ENCODE peak calls at places on chromosomes 13 and 19, in nine cellular contexts. M is hypothalamus; U is IMR-90; T is colonic mucosa; K is NCI-H146; C is T-helper 9 cell; B is WTC11; S is activated CD4-positive, alpha-beta T cell treated with anti-CD3 and anti-CD28 coated beads for 48 hours; W is activated CD8-positive, alpha-beta T cell treated with anti-CD3 and anti-CD28 coated beads, Interleukin-2, amount 10 ng/mL, durations not matched to agents 7 days and 5 days. O is an unnamed sample.

GRCh38 chr13:30880151-30880551 is 25.9 kb upstream of the MEDAG start:
- DNase-seq in M (no peak), U (peak; percentile 66), T (no peak), K (no peak), C (no peak), B (no peak), S (no peak), W (no peak), O (peak; percentile 66)

GRCh38 chr13:44171151-44171550 is 202.5 kb upstream of the SERP2 start:
- DNase-seq in M (no peak), U (no peak), T (no peak), K (no peak), C (no peak), B (no peak), S (no peak), W (no peak), O (no peak)

GRCh38 chr13:43804461-43805070 is 17.8 kb upstream of the ENOX1 start:
- DNase-seq in M (no peak), U (peak; percentile 78), T (peak; percentile 24), K (peak; percentile 67), C (no peak), B (no peak), S (no peak), W (peak; percentile 26), O (peak; percentile 70)

GRCh38 chr19:6711605-6712004 is 8.8 kb downstream of the C3 start:
- DNase-seq in M (no peak), U (no peak), T (no peak), K (no peak), C (no peak), B (no peak), S (no peak), W (no peak), O (no peak)

GRCh38 chr13:67366533-67366932 is 136.4 kb upstream of the PCDH9 start:
- DNase-seq in M (no peak), U (peak; percentile 50), T (no peak), K (no peak), C (no peak), B (no peak), S (no peak), W (no peak), O (peak; percentile 49)

GRCh38 chr13:46632171-46632570 is 79.2 kb downstream of the LRCH1 start:
- DNase-seq in M (no peak), U (no peak), T (no peak), K (no peak), C (no peak), B (no peak), S (no peak), W (no peak), O (no peak)

GRCh38 chr13:39259371-39259770 is 221.1 kb downstream of the NHLRC3 start:
- DNase-seq in M (no peak), U (no peak), T (no peak), K (no peak), C (no peak), B (no peak), S (peak; percentile 32), W (no peak), O (no peak)

GRCh38 chr13:98307392-98307743 is 130.3 kb upstream of the RNF113B start:
- DNase-seq in M (no peak), U (no peak), T (no peak), K (no peak), C (no peak), B (no peak), S (no peak), W (no peak), O (no peak)

GRCh38 chr13:39257642-39258041 is 219.4 kb downstream of the NHLRC3 start:
- DNase-seq in M (no peak), U (no peak), T (no peak), K (no peak), C (no peak), B (no peak), S (no peak), W (no peak), O (no peak)

GRCh38 chr13:79128158-79128557 is 277.9 kb downstream of the RBM26 start:
- DNase-seq in M (no peak), U (peak; percentile 18), T (no peak), K (no peak), C (no peak), B (no peak), S (no peak), W (no peak), O (peak; percentile 89)

GRCh38 chr13:100156786-100157185 is 67.9 kb downstream of the PCCA start:
- DNase-seq in M (no peak), U (no peak), T (no peak), K (peak; percentile 37), C (no peak), B (no peak), S (no peak), W (no peak), O (peak; percentile 78)

GRCh38 chr13:43783820-43784219 is 3.0 kb downstream of the ENOX1 start:
- DNase-seq in M (no peak), U (peak; percentile 8), T (no peak), K (peak; percentile 84), C (no peak), B (no peak), S (no peak), W (no peak), O (peak; percentile 53)

GRCh38 chr19:53381376-53381775 is 13.6 kb upstream of the ZNF765 start:
- DNase-seq in M (no peak), U (no peak), T (no peak), K (no peak), C (no peak), B (no peak), S (no peak), W (no peak), O (no peak)

GRCh38 chr13:95300625-95301134 is 571 bp downstream of the ABCC4 start:
- DNase-seq in M (peak; percentile 65), U (peak; percentile 67), T (peak; percentile 61), K (peak; percentile 67), C (peak; percentile 24), B (peak; percentile 50), S (peak; percentile 60), W (peak; percentile 64), O (peak; percentile 11)

GRCh38 chr19:58096884-58097283 is 1.1 kb downstream of the ZSCAN18 start:
- DNase-seq in M (no peak), U (no peak), T (no peak), K (no peak), C (no peak), B (no peak), S (no peak), W (no peak), O (no peak)

GRCh38 chr19:1616396-1616795 is 11.1 kb upstream of the UQCR11 start:
- DNase-seq in M (no peak), U (no peak), T (no peak), K (no peak), C (no peak), B (no peak), S (no peak), W (no peak), O (peak; percentile 78)

GRCh38 chr13:35210234-35210633 is 266.3 kb downstream of the MAB21L1 start:
- DNase-seq in M (no peak), U (no peak), T (no peak), K (no peak), C (no peak), B (no peak), S (no peak), W (no peak), O (no peak)

GRCh38 chr13:57063007-57063406 is 77.7 kb upstream of the PRR20A start:
- DNase-seq in M (no peak), U (no peak), T (no peak), K (no peak), C (no peak), B (no peak), S (no peak), W (no peak), O (no peak)

GRCh38 chr19:29680447-29680846 is 15.2 kb downstream of the PLEKHF1 start:
- DNase-seq in M (peak; percentile 36), U (no peak), T (peak; percentile 65), K (no peak), C (peak; percentile 81), B (no peak), S (peak; percentile 89), W (peak; percentile 91), O (no peak)

GRCh38 chr13:89375839-89376238 is 1704.7 kb downstream of the SLITRK5 start:
- DNase-seq in M (no peak), U (peak; percentile 63), T (no peak), K (no peak), C (no peak), B (no peak), S (no peak), W (no peak), O (peak; percentile 34)

GRCh38 chr13:33186851-33187250 is 98.7 kb downstream of the STARD13 start:
- DNase-seq in M (no peak), U (peak; percentile 89), T (no peak), K (no peak), C (no peak), B (no peak), S (no peak), W (no peak), O (peak; percentile 70)

GRCh38 chr13:51861728-51862300 is at the start of gene CCDC70:
- DNase-seq in M (no peak), U (peak; percentile 39), T (no peak), K (no peak), C (no peak), B (no peak), S (peak; percentile 42), W (peak; percentile 25), O (peak; percentile 34)

GRCh38 chr13:43865892-43866291 is 13.6 kb downstream of the CCDC122 start:
- DNase-seq in M (no peak), U (peak; percentile 87), T (no peak), K (no peak), C (no peak), B (no peak), S (no peak), W (no peak), O (peak; percentile 47)

GRCh38 chr19:11205939-11206570 is 8.7 kb upstream of the KANK2 start:
- DNase-seq in M (no peak), U (no peak), T (no peak), K (no peak), C (no peak), B (no peak), S (no peak), W (no peak), O (no peak)

GRCh38 chr19:42531313-42531712 is 3.0 kb upstream of the CEACAM1 start:
- DNase-seq in M (no peak), U (no peak), T (no peak), K (no peak), C (no peak), B (no peak), S (peak; percentile 28), W (no peak), O (no peak)

GRCh38 chr19:12675377-12675776 is 6.3 kb downstream of the DHPS start:
- DNase-seq in M (no peak), U (no peak), T (no peak), K (no peak), C (no peak), B (no peak), S (no peak), W (no peak), O (no peak)

GRCh38 chr19:21317821-21318220 is 11.4 kb downstream of the ZNF708 start:
- DNase-seq in M (no peak), U (no peak), T (no peak), K (peak; percentile 80), C (no peak), B (no peak), S (no peak), W (no peak), O (no peak)

GRCh38 chr13:80274643-80275042 is 66.3 kb downstream of the SPRY2 start:
- DNase-seq in M (no peak), U (peak; percentile 2), T (no peak), K (no peak), C (no peak), B (no peak), S (no peak), W (no peak), O (no peak)